ENCODE peak calls at places on chromosome 9, in six cellular contexts. Y, C, B, R, D and I are unnamed samples.
A peak's percentile ranks its signal among the peaks of the same experiment; 100 is the strongest.

GRCh38 chr9:133285252-133285775 is 10.3 kb upstream of the ABO start:
- DNase-seq in C (no peak), R (no peak), Y (no peak), D (no peak), B (no peak), I (no peak)

GRCh38 chr9:92650839-92651621 is 18.9 kb downstream of the IPPK start:
- DNase-seq in C (no peak), D (no peak), B (no peak), Y (peak; percentile 82), R (peak; percentile 10), I (peak; percentile 82)

GRCh38 chr9:106921989-106922388 is 59.0 kb downstream of the ZNF462 start:
- DNase-seq in B (no peak), Y (no peak), D (no peak), R (no peak), C (no peak), I (no peak)

GRCh38 chr9:36873247-36873875 is 160.7 kb downstream of the PAX5 start:
- DNase-seq in B (peak; percentile 33), D (peak; percentile 74), R (no peak), C (no peak), Y (peak; percentile 65), I (no peak)

GRCh38 chr9:13934411-13934810 is 379.5 kb downstream of the NFIB start:
- DNase-seq in Y (no peak), C (no peak), B (no peak), D (no peak), R (no peak), I (no peak)

GRCh38 chr9:85569988-85570387 is 171.8 kb downstream of the AGTPBP1 start:
- DNase-seq in B (no peak), R (no peak), C (no peak), Y (no peak), D (no peak), I (no peak)

GRCh38 chr9:85020791-85021190 is 351.3 kb downstream of the NTRK2 start:
- DNase-seq in C (no peak), Y (no peak), B (no peak), R (no peak), D (no peak), I (no peak)

GRCh38 chr9:109013678-109014145 is 413 bp upstream of the CTNNAL1 start:
- DNase-seq in C (no peak), D (no peak), R (no peak), Y (no peak), B (no peak), I (no peak)

GRCh38 chr9:115234094-115234493 is 116.1 kb upstream of the TNC start:
- DNase-seq in D (no peak), Y (no peak), R (no peak), C (no peak), B (no peak), I (no peak)

GRCh38 chr9:97441729-97442128 is 29.8 kb downstream of the TDRD7 start:
- DNase-seq in B (no peak), D (no peak), R (no peak), Y (no peak), C (no peak), I (no peak)

GRCh38 chr9:105413486-105414068 is 34.3 kb upstream of the FSD1L start:
- DNase-seq in Y (no peak), D (no peak), B (no peak), R (no peak), C (no peak), I (no peak)

GRCh38 chr9:581673-582497 is 259.6 kb upstream of the DMRT1 start:
- DNase-seq in D (no peak), C (no peak), R (no peak), Y (peak; percentile 34), B (no peak), I (no peak)

GRCh38 chr9:77475641-77476473 is 172.3 kb downstream of the GNA14 start:
- DNase-seq in D (peak; percentile 15), R (no peak), Y (no peak), B (no peak), C (no peak), I (no peak)

GRCh38 chr9:86098793-86099694 is at the start of gene GOLM1:
- DNase-seq in B (no peak), D (no peak), Y (peak; percentile 76), C (no peak), R (no peak), I (peak; percentile 79)

GRCh38 chr9:138077898-138078540 is 200.4 kb downstream of the CACNA1B start:
- DNase-seq in D (no peak), C (no peak), Y (no peak), B (no peak), R (no peak), I (no peak)

GRCh38 chr9:109498195-109499060 is at the start of gene PTPN3:
- DNase-seq in R (no peak), D (no peak), Y (peak; percentile 40), B (no peak), C (no peak), I (no peak)

GRCh38 chr9:115262477-115262876 is 144.5 kb upstream of the TNC start:
- DNase-seq in Y (peak; percentile 91), C (no peak), D (no peak), B (peak; percentile 1), R (no peak), I (peak; percentile 83)

GRCh38 chr9:121196389-121196788 is 5.3 kb downstream of the RAB14 start:
- DNase-seq in C (no peak), D (no peak), Y (no peak), R (no peak), B (no peak), I (no peak)

GRCh38 chr9:98719055-98719454 is 10.3 kb upstream of the GABBR2 start:
- DNase-seq in R (no peak), B (no peak), D (no peak), Y (no peak), C (no peak), I (no peak)

GRCh38 chr9:93288341-93288740 is 104.4 kb downstream of the WNK2 start:
- DNase-seq in B (no peak), Y (peak; percentile 34), C (no peak), D (no peak), R (peak; percentile 13), I (peak; percentile 41)

GRCh38 chr9:8860925-8861324 is 1061.3 kb upstream of the DMAC1 start:
- DNase-seq in R (no peak), D (no peak), C (no peak), B (no peak), Y (no peak), I (no peak)

GRCh38 chr9:35306281-35306680 is 144.5 kb downstream of the UNC13B start:
- DNase-seq in R (no peak), B (no peak), Y (no peak), D (no peak), C (no peak), I (no peak)

GRCh38 chr9:109975574-109976327 is 195.8 kb downstream of the PALM2AKAP2 start:
- DNase-seq in D (no peak), B (no peak), Y (no peak), R (no peak), C (no peak), I (no peak)

GRCh38 chr9:120324996-120325642 is 254.8 kb downstream of the CDK5RAP2 start:
- DNase-seq in R (no peak), B (no peak), C (no peak), D (no peak), Y (no peak), I (no peak)

GRCh38 chr9:99666571-99666970 is 155.1 kb upstream of the NR4A3 start:
- DNase-seq in B (no peak), C (no peak), D (no peak), Y (no peak), R (no peak), I (no peak)

GRCh38 chr9:81146684-81147337 is 542.5 kb downstream of the TLE1 start:
- DNase-seq in C (no peak), R (no peak), B (no peak), Y (no peak), D (no peak), I (no peak)

GRCh38 chr9:115138151-115138550 is 20.2 kb upstream of the TNC start:
- DNase-seq in D (no peak), C (no peak), B (no peak), Y (no peak), R (no peak), I (no peak)

GRCh38 chr9:13424204-13424603 is 144.7 kb upstream of the MPDZ start:
- DNase-seq in C (no peak), D (no peak), B (no peak), R (no peak), Y (no peak), I (no peak)

GRCh38 chr9:16074962-16075361 is 522.1 kb downstream of the CCDC171 start:
- DNase-seq in R (no peak), B (no peak), C (no peak), Y (no peak), D (no peak), I (no peak)

GRCh38 chr9:127445851-127446719 is 5.1 kb downstream of the RPL12 start:
- DNase-seq in R (no peak), Y (no peak), C (no peak), D (no peak), B (no peak), I (no peak)

GRCh38 chr9:20994486-20994885 is 37.0 kb downstream of the HACD4 start:
- DNase-seq in B (no peak), D (no peak), R (no peak), C (no peak), Y (no peak), I (no peak)

GRCh38 chr9:113350937-113351336 is 1.6 kb downstream of the BSPRY start:
- DNase-seq in R (peak; percentile 78), D (peak; percentile 19), C (no peak), Y (no peak), B (no peak), I (no peak)

GRCh38 chr9:89661391-89661949 is 56.7 kb downstream of the GADD45G start:
- DNase-seq in C (no peak), R (no peak), D (no peak), B (peak; percentile 65), Y (peak; percentile 57), I (no peak)

GRCh38 chr9:101705135-101705661 is 33.2 kb downstream of the GRIN3A start:
- DNase-seq in R (no peak), B (no peak), C (no peak), Y (peak; percentile 43), D (peak; percentile 3), I (no peak)

GRCh38 chr9:121450241-121450640 is 49.4 kb downstream of the GGTA1 start:
- DNase-seq in Y (no peak), B (no peak), R (no peak), C (no peak), D (no peak), I (no peak)

GRCh38 chr9:97543568-97543967 is 42.1 kb downstream of the TMOD1 start:
- DNase-seq in B (no peak), D (no peak), C (no peak), R (no peak), Y (no peak), I (no peak)

GRCh38 chr9:127796225-127796813 is 6.4 kb upstream of the FPGS start:
- DNase-seq in Y (no peak), C (no peak), B (no peak), D (no peak), R (no peak), I (no peak)